ENCODE peak calls at places on chromosomes 2 and 18, in six cellular contexts. A is NCI-H526; Z is ACHN; D is HEK293T; N is NCI-H774; F is CD4-positive, CD25-positive, alpha-beta regulatory T cell. S is an unnamed sample.

GRCh38 chr2:200305797-200306718 is at the start of gene SPATS2L:
- DNase-seq in A (peak; percentile 68), Z (peak; percentile 80), D (peak; percentile 34), N (peak; percentile 44), F (peak; percentile 19), S (peak; percentile 88)

GRCh38 chr2:121489944-121490585 is 40.6 kb upstream of the RNU4ATAC start:
- DNase-seq in A (no peak), Z (no peak), D (no peak), N (no peak), F (no peak), S (no peak)

GRCh38 chr2:80073134-80073561 is 231.4 kb downstream of the LRRTM1 start:
- DNase-seq in A (peak; percentile 47), Z (peak; percentile 62), D (peak; percentile 58), N (peak; percentile 17), F (no peak), S (no peak)

GRCh38 chr18:36153203-36153602 is 23.5 kb downstream of the ELP2 start:
- DNase-seq in A (no peak), Z (peak; percentile 97), D (no peak), N (no peak), F (no peak), S (no peak)

GRCh38 chr2:95315801-95316411 is 18.8 kb downstream of the KCNIP3 start:
- DNase-seq in A (no peak), Z (peak; percentile 100), D (no peak), N (no peak), F (no peak), S (no peak)

GRCh38 chr2:166550923-166551322 is 56.9 kb upstream of the SCN7A start:
- DNase-seq in A (no peak), Z (no peak), D (no peak), N (no peak), F (no peak), S (no peak)

GRCh38 chr18:59026831-59027410 is 112.8 kb upstream of the SEC11C start:
- DNase-seq in A (no peak), Z (no peak), D (no peak), N (no peak), F (no peak), S (no peak)

GRCh38 chr2:39696072-39696471 is 30.4 kb downstream of the TMEM178A start:
- DNase-seq in A (no peak), Z (peak; percentile 12), D (peak; percentile 10), N (peak; percentile 61), F (no peak), S (no peak)

GRCh38 chr2:230158468-230158867 is 61.3 kb downstream of the SP110 start:
- DNase-seq in A (no peak), Z (no peak), D (no peak), N (no peak), F (no peak), S (no peak)

GRCh38 chr2:144477281-144477942 is 42.5 kb downstream of the ZEB2 start:
- DNase-seq in A (no peak), Z (no peak), D (no peak), N (no peak), F (no peak), S (no peak)

GRCh38 chr2:85577063-85577385 is 362 bp upstream of the VAMP8 start:
- DNase-seq in A (no peak), Z (no peak), D (no peak), N (no peak), F (no peak), S (no peak)

GRCh38 chr2:13652531-13653313 is 936.0 kb downstream of the TRIB2 start:
- DNase-seq in A (no peak), Z (no peak), D (no peak), N (no peak), F (no peak), S (no peak)